ENCODE peak calls at places on chromosomes 5 and 9, in seven cellular contexts. One of them, this sample, is unnamed.

GRCh38 chr5:149420509-149421371 is 41.6 kb upstream of the IL17B start:
- DNase-seq in hypothalamus: no peak
- DNase-seq in stimulated activated naive CD8-positive, alpha-beta T cell treated with anti-CD3 and anti-CD28 coated beads, Interleukin-15, amount 100 ng/mL, for 72 hours: no peak
- DNase-seq in Caki2: no peak
- DNase-seq in A549: no peak
- DNase-seq in cardiac muscle cell: peak
- DNase-seq in T47D: no peak
- DNase-seq in this sample: no peak

GRCh38 chr5:123035950-123036390 is 555 bp downstream of the PPIC start:
- DNase-seq in cardiac muscle cell: peak
- DNase-seq in hypothalamus: no peak
- DNase-seq in T47D: peak
- DNase-seq in stimulated activated naive CD8-positive, alpha-beta T cell treated with anti-CD3 and anti-CD28 coated beads, Interleukin-15, amount 100 ng/mL, for 72 hours: no peak
- DNase-seq in A549: peak
- DNase-seq in Caki2: peak
- DNase-seq in this sample: no peak

GRCh38 chr9:125538092-125538473 is 168.9 kb downstream of the MAPKAP1 start:
- DNase-seq in cardiac muscle cell: peak
- DNase-seq in stimulated activated naive CD8-positive, alpha-beta T cell treated with anti-CD3 and anti-CD28 coated beads, Interleukin-15, amount 100 ng/mL, for 72 hours: no peak
- DNase-seq in T47D: peak
- DNase-seq in A549: peak
- DNase-seq in hypothalamus: no peak
- DNase-seq in Caki2: peak
- DNase-seq in this sample: peak

GRCh38 chr9:19481971-19482404 is 73.2 kb downstream of the ACER2 start:
- DNase-seq in hypothalamus: no peak
- DNase-seq in stimulated activated naive CD8-positive, alpha-beta T cell treated with anti-CD3 and anti-CD28 coated beads, Interleukin-15, amount 100 ng/mL, for 72 hours: no peak
- DNase-seq in T47D: no peak
- DNase-seq in cardiac muscle cell: no peak
- DNase-seq in A549: no peak
- DNase-seq in Caki2: no peak
- DNase-seq in this sample: no peak

GRCh38 chr5:158084292-158084691 is 225.3 kb upstream of the CLINT1 start:
- DNase-seq in A549: no peak
- DNase-seq in T47D: no peak
- DNase-seq in Caki2: no peak
- DNase-seq in hypothalamus: no peak
- DNase-seq in stimulated activated naive CD8-positive, alpha-beta T cell treated with anti-CD3 and anti-CD28 coated beads, Interleukin-15, amount 100 ng/mL, for 72 hours: no peak
- DNase-seq in cardiac muscle cell: no peak
- DNase-seq in this sample: no peak

GRCh38 chr9:28699632-28700031 is 1126.4 kb upstream of the C9orf72 start:
- DNase-seq in stimulated activated naive CD8-positive, alpha-beta T cell treated with anti-CD3 and anti-CD28 coated beads, Interleukin-15, amount 100 ng/mL, for 72 hours: no peak
- DNase-seq in A549: no peak
- DNase-seq in cardiac muscle cell: no peak
- DNase-seq in hypothalamus: no peak
- DNase-seq in Caki2: no peak
- DNase-seq in T47D: no peak
- DNase-seq in this sample: no peak

GRCh38 chr5:150630459-150631325 is 9.8 kb upstream of the SYNPO start:
- DNase-seq in hypothalamus: no peak
- DNase-seq in T47D: no peak
- DNase-seq in cardiac muscle cell: no peak
- DNase-seq in stimulated activated naive CD8-positive, alpha-beta T cell treated with anti-CD3 and anti-CD28 coated beads, Interleukin-15, amount 100 ng/mL, for 72 hours: no peak
- DNase-seq in A549: no peak
- DNase-seq in Caki2: no peak
- DNase-seq in this sample: no peak

GRCh38 chr9:75823136-75823535 is 67.3 kb upstream of the PCSK5 start:
- DNase-seq in T47D: no peak
- DNase-seq in A549: no peak
- DNase-seq in hypothalamus: no peak
- DNase-seq in Caki2: no peak
- DNase-seq in cardiac muscle cell: no peak
- DNase-seq in stimulated activated naive CD8-positive, alpha-beta T cell treated with anti-CD3 and anti-CD28 coated beads, Interleukin-15, amount 100 ng/mL, for 72 hours: no peak
- DNase-seq in this sample: no peak

GRCh38 chr9:110105107-110105506 is 102.9 kb downstream of the C9orf152 start:
- DNase-seq in A549: no peak
- DNase-seq in stimulated activated naive CD8-positive, alpha-beta T cell treated with anti-CD3 and anti-CD28 coated beads, Interleukin-15, amount 100 ng/mL, for 72 hours: no peak
- DNase-seq in Caki2: no peak
- DNase-seq in hypothalamus: no peak
- DNase-seq in T47D: no peak
- DNase-seq in cardiac muscle cell: peak
- DNase-seq in this sample: no peak

GRCh38 chr9:614421-614820 is 227.1 kb upstream of the DMRT1 start:
- DNase-seq in cardiac muscle cell: no peak
- DNase-seq in A549: no peak
- DNase-seq in Caki2: no peak
- DNase-seq in hypothalamus: no peak
- DNase-seq in T47D: no peak
- DNase-seq in stimulated activated naive CD8-positive, alpha-beta T cell treated with anti-CD3 and anti-CD28 coated beads, Interleukin-15, amount 100 ng/mL, for 72 hours: no peak
- DNase-seq in this sample: no peak

GRCh38 chr9:87447547-87448432 is 49.9 kb upstream of the DAPK1 start:
- DNase-seq in Caki2: no peak
- DNase-seq in stimulated activated naive CD8-positive, alpha-beta T cell treated with anti-CD3 and anti-CD28 coated beads, Interleukin-15, amount 100 ng/mL, for 72 hours: no peak
- DNase-seq in A549: no peak
- DNase-seq in T47D: no peak
- DNase-seq in hypothalamus: no peak
- DNase-seq in cardiac muscle cell: no peak
- DNase-seq in this sample: no peak

GRCh38 chr9:99253134-99253533 is 31.1 kb downstream of the SEC61B start:
- DNase-seq in hypothalamus: no peak
- DNase-seq in Caki2: no peak
- DNase-seq in T47D: no peak
- DNase-seq in cardiac muscle cell: no peak
- DNase-seq in stimulated activated naive CD8-positive, alpha-beta T cell treated with anti-CD3 and anti-CD28 coated beads, Interleukin-15, amount 100 ng/mL, for 72 hours: peak
- DNase-seq in A549: no peak
- DNase-seq in this sample: no peak

GRCh38 chr5:76544268-76544926 is 78.8 kb downstream of the F2RL2 start:
- DNase-seq in stimulated activated naive CD8-positive, alpha-beta T cell treated with anti-CD3 and anti-CD28 coated beads, Interleukin-15, amount 100 ng/mL, for 72 hours: peak
- DNase-seq in T47D: peak
- DNase-seq in Caki2: peak
- DNase-seq in hypothalamus: no peak
- DNase-seq in cardiac muscle cell: peak
- DNase-seq in A549: peak
- DNase-seq in this sample: peak

GRCh38 chr5:116632890-116633289 is 58.3 kb upstream of the SEMA6A start:
- DNase-seq in A549: no peak
- DNase-seq in T47D: no peak
- DNase-seq in cardiac muscle cell: no peak
- DNase-seq in Caki2: no peak
- DNase-seq in hypothalamus: no peak
- DNase-seq in stimulated activated naive CD8-positive, alpha-beta T cell treated with anti-CD3 and anti-CD28 coated beads, Interleukin-15, amount 100 ng/mL, for 72 hours: no peak
- DNase-seq in this sample: no peak

GRCh38 chr5:95281211-95281610 is 3.7 kb downstream of the MCTP1 start:
- DNase-seq in Caki2: no peak
- DNase-seq in cardiac muscle cell: peak
- DNase-seq in hypothalamus: no peak
- DNase-seq in A549: no peak
- DNase-seq in stimulated activated naive CD8-positive, alpha-beta T cell treated with anti-CD3 and anti-CD28 coated beads, Interleukin-15, amount 100 ng/mL, for 72 hours: no peak
- DNase-seq in T47D: no peak
- DNase-seq in this sample: no peak

GRCh38 chr5:122704247-122705036 is 70.4 kb upstream of the SNX2 start:
- DNase-seq in cardiac muscle cell: peak
- DNase-seq in T47D: no peak
- DNase-seq in stimulated activated naive CD8-positive, alpha-beta T cell treated with anti-CD3 and anti-CD28 coated beads, Interleukin-15, amount 100 ng/mL, for 72 hours: no peak
- DNase-seq in hypothalamus: no peak
- DNase-seq in A549: peak
- DNase-seq in Caki2: peak
- DNase-seq in this sample: peak

GRCh38 chr9:90219548-90220118 is 423.0 kb downstream of the DIRAS2 start:
- DNase-seq in T47D: no peak
- DNase-seq in A549: peak
- DNase-seq in cardiac muscle cell: no peak
- DNase-seq in Caki2: no peak
- DNase-seq in hypothalamus: no peak
- DNase-seq in stimulated activated naive CD8-positive, alpha-beta T cell treated with anti-CD3 and anti-CD28 coated beads, Interleukin-15, amount 100 ng/mL, for 72 hours: peak
- DNase-seq in this sample: peak

GRCh38 chr5:81852277-81853004 is 101.5 kb upstream of the SSBP2 start:
- DNase-seq in T47D: no peak
- DNase-seq in A549: no peak
- DNase-seq in cardiac muscle cell: peak
- DNase-seq in stimulated activated naive CD8-positive, alpha-beta T cell treated with anti-CD3 and anti-CD28 coated beads, Interleukin-15, amount 100 ng/mL, for 72 hours: no peak
- DNase-seq in Caki2: no peak
- DNase-seq in hypothalamus: no peak
- DNase-seq in this sample: no peak

This sample was measured in NCI-H460.